ENCODE peak calls at places on chromosomes 4 and X, in five cellular contexts. K, H, L, G and R are unnamed samples.

GRCh38 chr4:26420438-26420837 is 69.8 kb downstream of the CCKAR start:
- DNase-seq in K (no peak), G (no peak), H (no peak), L (no peak), R (no peak)

GRCh38 chrX:9562851-9563250 is 98.0 kb downstream of the TBL1X start:
- DNase-seq in K (peak), L (peak), G (no peak), H (peak), R (no peak)

GRCh38 chr4:124037236-124037635 is 640.6 kb downstream of the SPRY1 start:
- DNase-seq in H (no peak), K (no peak), L (no peak), G (no peak), R (no peak)

GRCh38 chrX:70042399-70043371 is 7.1 kb downstream of the AWAT2 start:
- DNase-seq in H (peak), K (no peak), G (no peak), L (no peak), R (no peak)

GRCh38 chr4:105637409-105638258 is 70.9 kb downstream of the INTS12 start:
- DNase-seq in G (no peak), H (no peak), L (no peak), K (no peak), R (no peak)

GRCh38 chrX:106698693-106699092 is 27.8 kb upstream of the RNF128 start:
- DNase-seq in L (no peak), K (no peak), G (no peak), H (peak), R (no peak)

GRCh38 chr4:71209161-71209560 is 129.7 kb upstream of the SLC4A4 start:
- DNase-seq in K (no peak), H (peak), L (no peak), G (no peak), R (no peak)

GRCh38 chrX:133921764-133922389 is 63.5 kb downstream of the GPC3 start:
- DNase-seq in L (no peak), K (peak), H (peak), G (peak), R (no peak)

GRCh38 chr4:174592985-174593335 is 70.7 kb upstream of the HPGD start:
- DNase-seq in L (peak), H (peak), K (no peak), G (no peak), R (no peak)

GRCh38 chr4:113636438-113636818 is 125.1 kb downstream of the CAMK2D start:
- DNase-seq in K (no peak), L (no peak), G (no peak), H (peak), R (no peak)

GRCh38 chr4:81060587-81061339 is 30.3 kb downstream of the BMP3 start:
- DNase-seq in L (no peak), H (no peak), G (no peak), K (no peak), R (no peak)

GRCh38 chrX:41824551-41824950 is 98.8 kb downstream of the CASK start:
- DNase-seq in G (no peak), K (no peak), H (peak), L (no peak), R (no peak)

GRCh38 chr4:102825261-102826071 is 1.9 kb downstream of the UBE2D3 start:
- DNase-seq in G (no peak), H (peak), K (peak), L (peak), R (peak)

GRCh38 chrX:131187234-131187633 is 101.9 kb downstream of the IGSF1 start:
- DNase-seq in G (no peak), H (no peak), K (no peak), L (no peak), R (no peak)

GRCh38 chr4:10730590-10730989 is 46.0 kb upstream of the CLNK start:
- DNase-seq in L (no peak), H (no peak), K (no peak), G (no peak), R (no peak)

GRCh38 chr4:41213563-41214157 is 682 bp downstream of the APBB2 start:
- DNase-seq in H (peak), G (no peak), L (no peak), K (no peak), R (no peak)